ENCODE peak calls at places on chromosomes 7 and 10, in nine cellular contexts. G is CD14-positive monocyte; X is A673; C is CD4-positive, alpha-beta T cell; A is testis; B is cardiac muscle cell; J is left lung; L is GM20000; V is endothelial cell. Z is an unnamed sample.

GRCh38 chr10:119460369-119461195 is 81.9 kb downstream of the RGS10 start:
- DNase-seq in G (peak), X (no peak), C (no peak), A (no peak), B (no peak), J (no peak), L (no peak), V (no peak), Z (no peak)

GRCh38 chr7:84251183-84251845 is 56.7 kb upstream of the SEMA3A start:
- DNase-seq in G (no peak), X (peak), C (no peak), A (no peak), B (peak), J (no peak), L (no peak), V (no peak), Z (no peak)

GRCh38 chr10:132679217-132679595 is 106.7 kb downstream of the NKX6-2 start:
- DNase-seq in G (peak), X (no peak), C (no peak), A (peak), B (no peak), J (peak), L (no peak), V (no peak), Z (no peak)

GRCh38 chr7:24381919-24382505 is 98.0 kb downstream of the NPY start:
- DNase-seq in G (no peak), X (peak), C (no peak), A (no peak), B (peak), J (no peak), L (peak), V (no peak), Z (peak)

GRCh38 chr10:17607603-17608332 is 9.4 kb downstream of the HACD1 start:
- DNase-seq in G (no peak), X (peak), C (no peak), A (no peak), B (peak), J (no peak), L (peak), V (no peak), Z (peak)

GRCh38 chr7:99027841-99028240 is 116.1 kb downstream of the SMURF1 start:
- DNase-seq in G (no peak), X (no peak), C (no peak), A (peak), B (no peak), J (no peak), L (no peak), V (no peak), Z (no peak)

GRCh38 chr7:37284805-37285211 is 163.9 kb downstream of the ELMO1 start:
- DNase-seq in G (no peak), X (peak), C (peak), A (peak), B (peak), J (peak), L (peak), V (peak), Z (peak)

GRCh38 chr7:5452937-5453540 is 29.4 kb upstream of the TNRC18 start:
- DNase-seq in G (no peak), X (peak), C (no peak), A (no peak), B (peak), J (no peak), L (no peak), V (no peak), Z (no peak)

GRCh38 chr10:13414855-13415254 is 66.8 kb upstream of the SEPHS1 start:
- DNase-seq in G (no peak), X (peak), C (no peak), A (no peak), B (peak), J (no peak), L (no peak), V (peak), Z (no peak)

GRCh38 chr7:95658676-95659075 is 62.4 kb upstream of the PDK4 start:
- DNase-seq in G (no peak), X (no peak), C (no peak), A (peak), B (no peak), J (no peak), L (no peak), V (no peak), Z (no peak)

GRCh38 chr10:71136036-71136690 is 76.2 kb upstream of the UNC5B start:
- DNase-seq in G (no peak), X (peak), C (no peak), A (no peak), B (no peak), J (no peak), L (no peak), V (no peak), Z (no peak)

GRCh38 chr7:39405591-39405990 is 160.6 kb upstream of the YAE1 start:
- DNase-seq in G (no peak), X (no peak), C (no peak), A (no peak), B (no peak), J (no peak), L (no peak), V (no peak), Z (no peak)

GRCh38 chr10:97701438-97702064 is 12.0 kb upstream of the MARVELD1 start:
- DNase-seq in G (no peak), X (peak), C (peak), A (peak), B (peak), J (no peak), L (peak), V (peak), Z (peak)

GRCh38 chr10:123380491-123381085 is 226.4 kb downstream of the BUB3 start:
- DNase-seq in G (no peak), X (peak), C (no peak), A (no peak), B (peak), J (no peak), L (no peak), V (no peak), Z (no peak)

GRCh38 chr7:44853391-44853790 is 5.5 kb upstream of the H2AZ2 start:
- DNase-seq in G (no peak), X (no peak), C (no peak), A (no peak), B (no peak), J (no peak), L (no peak), V (no peak), Z (no peak)

GRCh38 chr10:86329093-86329710 is 37.4 kb downstream of the GRID1 start:
- DNase-seq in G (peak), X (no peak), C (no peak), A (no peak), B (no peak), J (no peak), L (no peak), V (no peak), Z (no peak)

GRCh38 chr10:86321568-86321967 is 45.0 kb downstream of the GRID1 start:
- DNase-seq in G (no peak), X (no peak), C (no peak), A (no peak), B (no peak), J (peak), L (no peak), V (no peak), Z (no peak)

GRCh38 chr10:86329896-86330680 is 36.5 kb downstream of the GRID1 start:
- DNase-seq in G (peak), X (no peak), C (no peak), A (no peak), B (no peak), J (no peak), L (no peak), V (no peak), Z (no peak)

GRCh38 chr10:86327954-86328705 is 38.5 kb downstream of the GRID1 start:
- DNase-seq in G (peak), X (no peak), C (no peak), A (no peak), B (no peak), J (no peak), L (no peak), V (no peak), Z (no peak)

DNA sequence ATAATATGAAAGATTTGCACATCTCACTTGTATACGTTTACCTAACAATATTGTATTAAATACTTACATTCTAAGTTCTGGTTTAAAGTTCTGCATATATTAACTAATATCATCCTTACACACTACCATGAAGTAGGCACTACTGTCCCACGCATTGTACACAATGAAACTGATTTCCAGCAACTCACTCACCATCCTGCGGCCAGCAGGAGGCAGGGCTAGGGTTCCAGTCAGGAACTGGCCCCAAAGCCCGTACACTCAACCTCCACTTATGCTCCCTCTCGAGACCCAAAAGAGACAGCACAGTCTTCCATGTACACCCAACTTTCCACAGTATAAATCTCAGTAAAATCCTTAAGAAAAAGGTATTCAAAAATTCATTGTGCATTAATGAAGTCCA is 41.4 kb downstream of the GRID1 start:
- DNase-seq in G (no peak), X (no peak), C (no peak), A (no peak), B (no peak), J (no peak), L (no peak), V (no peak), Z (no peak)
- TF ChIP-seq CTCF in G (no peak), X (peak), C (no peak), A (no peak), B (no peak), J (no peak), L (no peak), V (no peak), Z (no peak)

DNA sequence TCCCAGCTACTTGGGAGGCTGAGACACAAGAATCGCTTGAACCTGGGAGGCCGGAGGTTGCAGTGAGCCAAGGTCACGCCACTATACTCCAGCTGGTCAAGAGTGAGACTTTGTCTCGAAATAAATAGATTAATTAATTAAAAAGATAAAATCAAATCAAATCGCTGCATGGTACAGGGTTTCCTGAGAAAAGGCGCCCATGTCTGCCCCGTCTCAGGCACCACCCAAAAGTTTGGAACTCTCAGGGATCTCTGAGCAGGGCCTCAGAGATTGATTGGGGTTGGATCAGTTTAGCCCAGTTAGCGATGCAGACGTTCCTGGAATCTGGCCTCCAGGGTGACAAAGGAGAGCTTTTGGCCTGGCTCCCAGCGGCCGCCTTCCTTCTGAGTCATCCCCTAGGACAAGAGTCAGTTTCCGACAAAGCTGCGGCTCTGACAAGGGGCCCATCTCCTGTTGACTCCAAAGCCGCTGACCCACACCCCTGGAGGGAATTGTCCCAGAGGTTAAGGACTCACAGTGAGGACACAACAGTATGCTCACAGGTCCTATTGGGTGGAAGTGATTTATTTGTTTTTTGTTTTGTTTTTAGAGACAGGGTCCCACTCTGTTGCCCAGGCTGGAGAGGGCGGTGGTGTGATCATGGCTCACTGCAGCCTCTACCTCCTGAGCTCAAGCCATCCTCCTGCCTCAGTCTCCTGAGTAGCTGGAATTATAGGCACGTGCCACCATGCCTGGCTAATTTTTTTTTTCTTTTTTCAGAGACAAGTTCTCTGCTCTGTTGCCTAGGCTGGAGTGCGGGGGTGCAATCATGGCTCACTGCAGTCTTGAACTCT is 6.8 kb downstream of the ORAI2 start:
- DNase-seq in G (no peak), X (no peak), C (no peak), A (no peak), B (peak), J (peak), L (no peak), V (no peak), Z (no peak)
- TF ChIP-seq CTCF in G (no peak), X (no peak), C (no peak), A (no peak), B (no peak), J (no peak), L (no peak), V (no peak), Z (no peak)

DNA sequence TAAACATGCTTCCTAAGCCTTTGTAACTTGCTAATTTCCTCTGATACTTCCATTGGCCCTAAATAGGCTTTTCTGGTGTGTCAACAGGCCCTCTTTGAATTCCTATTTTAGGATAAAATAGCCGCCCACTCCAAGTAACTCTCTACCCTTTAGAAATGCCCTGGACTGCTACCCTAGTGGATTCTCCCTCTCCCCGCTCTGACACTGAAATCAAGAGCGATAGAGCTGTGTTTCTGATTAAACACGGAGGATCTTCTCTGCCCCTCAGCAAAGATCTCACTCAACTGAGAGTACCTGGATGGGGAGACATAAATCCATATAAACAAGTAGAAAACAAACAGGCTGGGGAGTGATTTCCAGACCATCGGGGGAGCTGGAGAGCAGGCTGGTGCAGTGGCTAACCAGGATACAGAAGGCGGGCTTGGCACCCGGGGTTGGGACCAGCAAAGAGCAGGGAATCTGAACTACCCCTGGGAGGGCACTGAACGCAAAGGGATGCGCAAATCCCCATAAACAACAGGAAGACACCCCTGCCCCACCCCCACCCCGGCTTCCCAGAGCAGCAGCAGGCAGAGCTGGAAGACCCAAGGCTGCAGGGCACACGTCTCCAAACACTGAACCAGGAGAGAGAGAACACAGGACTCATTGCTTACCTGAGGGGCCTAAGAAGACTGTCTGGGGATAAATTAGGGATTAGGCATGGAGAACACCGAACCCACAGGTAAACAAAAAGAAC is 2.5 kb downstream of the ASB13 start:
- DNase-seq in G (no peak), X (no peak), C (no peak), A (no peak), B (no peak), J (no peak), L (no peak), V (no peak), Z (no peak)
- TF ChIP-seq CTCF in G (no peak), X (peak), C (no peak), A (no peak), B (no peak), J (no peak), L (no peak), V (no peak), Z (no peak)

GRCh38 chr10:74035324-74035723 is 37.4 kb downstream of the VCL start:
- DNase-seq in G (no peak), X (peak), C (no peak), A (no peak), B (peak), J (no peak), L (no peak), V (no peak), Z (no peak)
- TF ChIP-seq CTCF in G (peak), X (peak), C (peak), A (peak), B (peak), J (no peak), L (no peak), V (no peak), Z (no peak)

GRCh38 chr7:136294977-136295376 is 317.8 kb upstream of the MTPN start:
- DNase-seq in G (no peak), X (no peak), C (no peak), A (no peak), B (no peak), J (no peak), L (no peak), V (no peak), Z (no peak)
- TF ChIP-seq CTCF in G (no peak), X (peak), C (no peak), A (no peak), B (no peak), J (no peak), L (no peak), V (no peak), Z (no peak)

GRCh38 chr7:158495256-158495655 is 92.4 kb downstream of the PTPRN2 start:
- DNase-seq in G (no peak), X (no peak), C (no peak), A (no peak), B (no peak), J (no peak), L (no peak), V (no peak), Z (no peak)
- TF ChIP-seq CTCF in G (no peak), X (no peak), C (no peak), A (no peak), B (no peak), J (no peak), L (no peak), V (no peak), Z (no peak)

GRCh38 chr7:22013711-22014110 is 68.0 kb upstream of the CDCA7L start:
- DNase-seq in G (no peak), X (no peak), C (no peak), A (no peak), B (no peak), J (no peak), L (no peak), V (no peak), Z (no peak)

DNA sequence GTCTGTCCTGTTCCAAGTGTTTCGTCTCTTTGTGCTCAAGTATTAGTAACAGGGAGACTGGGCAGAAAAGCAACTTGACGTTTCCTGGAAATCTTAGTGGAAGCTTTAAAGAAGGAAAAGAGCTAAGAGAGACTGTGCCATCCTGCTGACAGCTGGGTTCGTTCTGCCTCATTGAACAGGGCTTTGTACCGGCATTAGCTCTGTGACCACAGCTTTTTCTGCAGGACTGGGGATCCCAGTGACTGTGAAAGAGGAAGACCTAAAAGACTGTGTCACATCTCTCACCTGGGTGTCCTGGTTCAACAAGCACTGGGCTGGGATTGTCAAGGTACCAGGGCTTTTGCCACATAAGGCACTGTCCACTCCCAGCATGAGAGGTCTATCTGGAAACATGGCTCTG is 70.8 kb upstream of the CDCA7L start:
- DNase-seq in G (no peak), X (no peak), C (no peak), A (no peak), B (no peak), J (no peak), L (no peak), V (no peak), Z (no peak)
- TF ChIP-seq CTCF in G (no peak), X (no peak), C (no peak), A (no peak), B (no peak), J (no peak), L (no peak), V (no peak), Z (no peak)

DNA sequence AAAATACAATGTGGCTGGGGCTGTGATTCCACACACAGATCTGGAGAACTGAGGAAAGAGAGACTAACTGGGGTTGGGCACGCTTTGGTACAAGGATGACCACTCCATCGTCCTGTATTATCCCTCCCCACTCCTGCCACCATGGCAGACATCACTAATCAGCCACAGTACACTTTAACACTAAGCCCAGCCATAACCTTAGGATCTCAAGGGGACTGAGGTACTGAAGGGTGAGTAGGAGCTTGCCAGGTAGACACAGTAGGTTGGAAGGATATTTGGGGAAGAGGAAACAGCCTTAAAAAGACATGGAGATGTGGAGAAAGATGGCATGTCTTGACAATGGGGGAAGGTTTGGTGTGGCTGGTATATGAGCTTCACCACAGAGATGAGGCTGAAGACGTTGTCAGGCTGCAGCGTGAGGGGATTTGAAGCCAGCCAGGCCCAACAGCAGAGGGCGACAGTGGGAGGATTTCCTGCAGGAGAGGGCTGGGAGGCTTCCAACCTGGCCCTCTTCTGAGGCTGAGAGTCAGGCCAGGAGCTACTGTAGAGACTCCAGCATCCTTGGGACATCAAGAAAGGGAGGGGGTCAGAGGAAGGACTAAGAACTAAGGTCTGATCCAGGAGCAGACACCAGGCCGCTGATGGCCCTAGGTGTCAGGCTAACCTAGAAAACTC is 58.6 kb upstream of the COL13A1 start:
- DNase-seq in G (no peak), X (peak), C (no peak), A (peak), B (peak), J (no peak), L (no peak), V (peak), Z (no peak)
- TF ChIP-seq CTCF in G (peak), X (peak), C (no peak), A (peak), B (peak), J (peak), L (peak), V (peak), Z (peak)

GRCh38 chr7:151095123-151095797 is 9.0 kb downstream of the AGAP3 start:
- DNase-seq in G (no peak), X (no peak), C (no peak), A (no peak), B (no peak), J (no peak), L (no peak), V (no peak), Z (no peak)
- TF ChIP-seq CTCF in G (no peak), X (no peak), C (no peak), A (no peak), B (no peak), J (no peak), L (no peak), V (no peak), Z (no peak)